ENCODE peak calls at places on chromosome 4, in seven cellular contexts. One of them, this sample, is unnamed.

GRCh38 chr4:1595789-1596325 is 88.3 kb downstream of the FAM53A start:
- DNase-seq in cardiac fibroblast: no peak
- DNase-seq in fibroblast of pulmonary artery: no peak
- DNase-seq in NCI-H1105 treated with DMSO at 0.1 percent for 48 hours: no peak
- DNase-seq in effector memory CD4-positive, alpha-beta T cell: no peak
- DNase-seq in NCI-H2081 treated with DMSO at 0.1 percent for 48 hours: no peak
- DNase-seq in HT1080: no peak
- DNase-seq in this sample: no peak

GRCh38 chr4:37132351-37132989 is 112.1 kb upstream of the NWD2 start:
- DNase-seq in cardiac fibroblast: no peak
- DNase-seq in fibroblast of pulmonary artery: no peak
- DNase-seq in NCI-H1105 treated with DMSO at 0.1 percent for 48 hours: no peak
- DNase-seq in effector memory CD4-positive, alpha-beta T cell: no peak
- DNase-seq in NCI-H2081 treated with DMSO at 0.1 percent for 48 hours: no peak
- DNase-seq in HT1080: no peak
- DNase-seq in this sample: no peak

GRCh38 chr4:80340036-80340435 is 4.5 kb downstream of the CFAP299 start:
- DNase-seq in cardiac fibroblast: peak; percentile 22
- DNase-seq in fibroblast of pulmonary artery: peak; percentile 47
- DNase-seq in NCI-H1105 treated with DMSO at 0.1 percent for 48 hours: no peak
- DNase-seq in effector memory CD4-positive, alpha-beta T cell: no peak
- DNase-seq in NCI-H2081 treated with DMSO at 0.1 percent for 48 hours: no peak
- DNase-seq in HT1080: peak; percentile 18
- DNase-seq in this sample: peak; percentile 7

GRCh38 chr4:144582975-144583374 is 63.0 kb upstream of the HHIP start:
- DNase-seq in cardiac fibroblast: no peak
- DNase-seq in fibroblast of pulmonary artery: no peak
- DNase-seq in NCI-H1105 treated with DMSO at 0.1 percent for 48 hours: no peak
- DNase-seq in effector memory CD4-positive, alpha-beta T cell: no peak
- DNase-seq in NCI-H2081 treated with DMSO at 0.1 percent for 48 hours: no peak
- DNase-seq in HT1080: peak; percentile 20
- DNase-seq in this sample: peak; percentile 3

GRCh38 chr4:127012549-127012948 is 620.2 kb upstream of the INTU start:
- DNase-seq in cardiac fibroblast: peak; percentile 3
- DNase-seq in fibroblast of pulmonary artery: peak; percentile 9
- DNase-seq in NCI-H1105 treated with DMSO at 0.1 percent for 48 hours: no peak
- DNase-seq in effector memory CD4-positive, alpha-beta T cell: no peak
- DNase-seq in NCI-H2081 treated with DMSO at 0.1 percent for 48 hours: no peak
- DNase-seq in HT1080: peak; percentile 48
- DNase-seq in this sample: peak; percentile 44

GRCh38 chr4:141797966-141798365 is 161.6 kb downstream of the IL15 start:
- DNase-seq in cardiac fibroblast: no peak
- DNase-seq in fibroblast of pulmonary artery: peak; percentile 12
- DNase-seq in NCI-H1105 treated with DMSO at 0.1 percent for 48 hours: no peak
- DNase-seq in effector memory CD4-positive, alpha-beta T cell: no peak
- DNase-seq in NCI-H2081 treated with DMSO at 0.1 percent for 48 hours: no peak
- DNase-seq in HT1080: peak; percentile 10
- DNase-seq in this sample: no peak

GRCh38 chr4:143531368-143531767 is 17.9 kb downstream of the SMARCA5 start:
- DNase-seq in cardiac fibroblast: peak; percentile 36
- DNase-seq in fibroblast of pulmonary artery: peak; percentile 51
- DNase-seq in NCI-H1105 treated with DMSO at 0.1 percent for 48 hours: no peak
- DNase-seq in effector memory CD4-positive, alpha-beta T cell: no peak
- DNase-seq in NCI-H2081 treated with DMSO at 0.1 percent for 48 hours: no peak
- DNase-seq in HT1080: no peak
- DNase-seq in this sample: peak; percentile 2

GRCh38 chr4:138499627-138500026 is 257.5 kb upstream of the SLC7A11 start:
- DNase-seq in cardiac fibroblast: no peak
- DNase-seq in fibroblast of pulmonary artery: no peak
- DNase-seq in NCI-H1105 treated with DMSO at 0.1 percent for 48 hours: no peak
- DNase-seq in effector memory CD4-positive, alpha-beta T cell: no peak
- DNase-seq in NCI-H2081 treated with DMSO at 0.1 percent for 48 hours: no peak
- DNase-seq in HT1080: no peak
- DNase-seq in this sample: no peak

GRCh38 chr4:159484049-159484448 is 381.2 kb downstream of the RAPGEF2 start:
- DNase-seq in cardiac fibroblast: no peak
- DNase-seq in fibroblast of pulmonary artery: no peak
- DNase-seq in NCI-H1105 treated with DMSO at 0.1 percent for 48 hours: no peak
- DNase-seq in effector memory CD4-positive, alpha-beta T cell: no peak
- DNase-seq in NCI-H2081 treated with DMSO at 0.1 percent for 48 hours: no peak
- DNase-seq in HT1080: no peak
- DNase-seq in this sample: no peak

GRCh38 chr4:147731611-147732515 is at the start of gene ARHGAP10:
- DNase-seq in cardiac fibroblast: peak; percentile 89
- DNase-seq in fibroblast of pulmonary artery: peak; percentile 82
- DNase-seq in NCI-H1105 treated with DMSO at 0.1 percent for 48 hours: peak; percentile 56
- DNase-seq in effector memory CD4-positive, alpha-beta T cell: peak; percentile 58
- DNase-seq in NCI-H2081 treated with DMSO at 0.1 percent for 48 hours: no peak
- DNase-seq in HT1080: peak; percentile 86
- DNase-seq in this sample: peak; percentile 90

GRCh38 chr4:1240721-1241465 is 8.0 kb downstream of the CTBP1 start:
- DNase-seq in cardiac fibroblast: no peak
- DNase-seq in fibroblast of pulmonary artery: no peak
- DNase-seq in NCI-H1105 treated with DMSO at 0.1 percent for 48 hours: no peak
- DNase-seq in effector memory CD4-positive, alpha-beta T cell: no peak
- DNase-seq in NCI-H2081 treated with DMSO at 0.1 percent for 48 hours: no peak
- DNase-seq in HT1080: no peak
- DNase-seq in this sample: no peak

GRCh38 chr4:47050986-47051725 is 19.8 kb downstream of the GABRB1 start:
- DNase-seq in cardiac fibroblast: no peak
- DNase-seq in fibroblast of pulmonary artery: no peak
- DNase-seq in NCI-H1105 treated with DMSO at 0.1 percent for 48 hours: no peak
- DNase-seq in effector memory CD4-positive, alpha-beta T cell: no peak
- DNase-seq in NCI-H2081 treated with DMSO at 0.1 percent for 48 hours: no peak
- DNase-seq in HT1080: no peak
- DNase-seq in this sample: no peak

This sample was measured in fibroblast of gingiva.